ENCODE peak calls at places on chromosome 4, in seven cellular contexts. One of them, this sample, is unnamed.

GRCh38 chr4:66569228-66569627 is 898.9 kb upstream of the EPHA5 start:
- DNase-seq in pancreas: no peak
- DNase-seq in astrocyte: no peak
- DNase-seq in testis: no peak
- DNase-seq in adrenal gland: no peak
- DNase-seq in fibroblast of lung: no peak
- DNase-seq in psoas muscle: no peak
- DNase-seq in this sample: no peak

GRCh38 chr4:27205994-27206393 is 345.4 kb downstream of the STIM2 start:
- DNase-seq in adrenal gland: no peak
- DNase-seq in fibroblast of lung: no peak
- DNase-seq in pancreas: no peak
- DNase-seq in astrocyte: peak; percentile 46
- DNase-seq in psoas muscle: no peak
- DNase-seq in testis: no peak
- DNase-seq in this sample: no peak

GRCh38 chr4:100742045-100742444 is 224.2 kb upstream of the EMCN start:
- DNase-seq in astrocyte: peak; percentile 50
- DNase-seq in psoas muscle: no peak
- DNase-seq in fibroblast of lung: peak; percentile 17
- DNase-seq in adrenal gland: no peak
- DNase-seq in pancreas: no peak
- DNase-seq in testis: no peak
- DNase-seq in this sample: no peak

GRCh38 chr4:2413821-2414610 is 4.4 kb downstream of the ZFYVE28 start:
- DNase-seq in fibroblast of lung: no peak
- DNase-seq in psoas muscle: no peak
- DNase-seq in astrocyte: no peak
- DNase-seq in adrenal gland: no peak
- DNase-seq in pancreas: no peak
- DNase-seq in testis: no peak
- DNase-seq in this sample: no peak

GRCh38 chr4:132344924-132345828 is 803.9 kb upstream of the PCDH10 start:
- DNase-seq in testis: peak; percentile 63
- DNase-seq in adrenal gland: no peak
- DNase-seq in psoas muscle: no peak
- DNase-seq in astrocyte: no peak
- DNase-seq in fibroblast of lung: no peak
- DNase-seq in pancreas: no peak
- DNase-seq in this sample: no peak

GRCh38 chr4:56976878-56977320 is 507 bp downstream of the NOA1 start:
- DNase-seq in adrenal gland: peak; percentile 27
- DNase-seq in testis: peak; percentile 55
- DNase-seq in astrocyte: no peak
- DNase-seq in pancreas: peak; percentile 73
- DNase-seq in fibroblast of lung: no peak
- DNase-seq in psoas muscle: no peak
- DNase-seq in this sample: peak; percentile 48

GRCh38 chr4:1250921-1251772 is 2.2 kb upstream of the CTBP1 start:
- DNase-seq in fibroblast of lung: no peak
- DNase-seq in astrocyte: no peak
- DNase-seq in adrenal gland: no peak
- DNase-seq in pancreas: no peak
- DNase-seq in testis: no peak
- DNase-seq in psoas muscle: peak; percentile 12
- DNase-seq in this sample: no peak

GRCh38 chr4:152085657-152086056 is 324.9 kb upstream of the GATB start:
- DNase-seq in adrenal gland: no peak
- DNase-seq in astrocyte: no peak
- DNase-seq in psoas muscle: no peak
- DNase-seq in testis: no peak
- DNase-seq in fibroblast of lung: no peak
- DNase-seq in pancreas: no peak
- DNase-seq in this sample: no peak

GRCh38 chr4:15774020-15774420 is 4.1 kb upstream of the CD38 start:
- DNase-seq in testis: no peak
- DNase-seq in adrenal gland: no peak
- DNase-seq in pancreas: no peak
- DNase-seq in psoas muscle: no peak
- DNase-seq in astrocyte: no peak
- DNase-seq in fibroblast of lung: no peak
- DNase-seq in this sample: no peak

GRCh38 chr4:87120411-87121162 is 99.8 kb downstream of the KLHL8 start:
- DNase-seq in astrocyte: peak; percentile 86
- DNase-seq in adrenal gland: peak; percentile 38
- DNase-seq in testis: peak; percentile 57
- DNase-seq in fibroblast of lung: peak; percentile 82
- DNase-seq in psoas muscle: no peak
- DNase-seq in pancreas: peak; percentile 53
- DNase-seq in this sample: peak; percentile 69

GRCh38 chr4:34636623-34637022 is 1607.7 kb downstream of the ARAP2 start:
- DNase-seq in astrocyte: no peak
- DNase-seq in adrenal gland: no peak
- DNase-seq in fibroblast of lung: no peak
- DNase-seq in pancreas: no peak
- DNase-seq in testis: no peak
- DNase-seq in psoas muscle: no peak
- DNase-seq in this sample: no peak

DNA sequence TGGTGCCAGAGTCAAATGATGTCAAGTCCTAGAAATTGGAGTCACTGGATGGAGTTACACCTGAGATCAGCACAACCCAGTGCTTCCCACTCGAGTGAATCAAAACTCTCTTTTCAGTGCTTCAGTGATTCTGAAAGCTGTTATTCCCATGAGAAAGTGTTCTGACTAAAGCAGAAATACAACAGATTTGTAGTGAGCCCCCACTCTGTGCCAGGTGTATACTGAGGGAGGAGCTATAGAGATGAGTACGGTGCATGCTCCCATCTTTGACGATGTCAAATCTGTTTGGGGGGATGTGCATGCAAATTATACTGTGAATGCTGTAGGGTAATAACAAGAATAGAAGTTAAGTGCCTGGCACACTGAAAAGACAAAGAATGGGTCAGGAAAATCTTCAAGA is 330.2 kb downstream of the HS3ST1 start:
- DNase-seq in pancreas: no peak
- DNase-seq in fibroblast of lung: no peak
- DNase-seq in adrenal gland: no peak
- DNase-seq in astrocyte: no peak
- DNase-seq in psoas muscle: no peak
- DNase-seq in testis: no peak
- DNase-seq in this sample: no peak
- H3K27ac ChIP-seq in pancreas: no peak overlapping the region
- H3K27ac ChIP-seq in fibroblast of lung: no peak overlapping the region
- H3K27ac ChIP-seq in adrenal gland: no peak overlapping the region
- H3K27ac ChIP-seq in astrocyte: no peak overlapping the region
- H3K27ac ChIP-seq in psoas muscle: no peak overlapping the region
- H3K27ac ChIP-seq in testis: no peak overlapping the region
- H3K27ac ChIP-seq in this sample: no peak overlapping the region

GRCh38 chr4:142404191-142404611 is 441.9 kb downstream of the INPP4B start:
- DNase-seq in pancreas: no peak
- DNase-seq in astrocyte: peak; percentile 83
- DNase-seq in psoas muscle: peak; percentile 33
- DNase-seq in fibroblast of lung: peak; percentile 62
- DNase-seq in adrenal gland: peak; percentile 52
- DNase-seq in testis: no peak
- DNase-seq in this sample: peak; percentile 13
- H3K4me1 ChIP-seq in pancreas: peaks cover 13% of the 10 kb centered on the region
- H3K4me1 ChIP-seq in astrocyte: peaks cover 54% of the 10 kb centered on the region
- H3K4me1 ChIP-seq in psoas muscle: peaks cover 49% of the 10 kb centered on the region
- H3K4me1 ChIP-seq in fibroblast of lung: peaks cover 13% of the 10 kb centered on the region
- H3K4me1 ChIP-seq in adrenal gland: peaks cover 42% of the 10 kb centered on the region
- H3K4me1 ChIP-seq in testis: no peaks in the 10 kb centered on the region
- H3K4me1 ChIP-seq in this sample: peaks cover 48% of the 10 kb centered on the region

GRCh38 chr4:164538061-164538460 is 215.9 kb upstream of the SMIM31 start:
- DNase-seq in fibroblast of lung: no peak
- DNase-seq in adrenal gland: no peak
- DNase-seq in psoas muscle: no peak
- DNase-seq in testis: no peak
- DNase-seq in pancreas: no peak
- DNase-seq in astrocyte: no peak
- DNase-seq in this sample: no peak
- H3K27ac ChIP-seq in fibroblast of lung: no peak overlapping the region
- H3K27ac ChIP-seq in adrenal gland: no peak overlapping the region
- H3K27ac ChIP-seq in psoas muscle: no peak overlapping the region
- H3K27ac ChIP-seq in testis: no peak overlapping the region
- H3K27ac ChIP-seq in pancreas: no peak overlapping the region
- H3K27ac ChIP-seq in astrocyte: no peak overlapping the region
- H3K27ac ChIP-seq in this sample: no peak overlapping the region

GRCh38 chr4:184806711-184807110 is 19.1 kb downstream of the ACSL1 start:
- DNase-seq in fibroblast of lung: no peak
- DNase-seq in testis: no peak
- DNase-seq in adrenal gland: no peak
- DNase-seq in astrocyte: no peak
- DNase-seq in psoas muscle: no peak
- DNase-seq in pancreas: no peak
- DNase-seq in this sample: no peak

GRCh38 chr4:184806246-184806550 is 19.6 kb downstream of the ACSL1 start:
- DNase-seq in astrocyte: no peak
- DNase-seq in psoas muscle: no peak
- DNase-seq in fibroblast of lung: no peak
- DNase-seq in pancreas: no peak
- DNase-seq in testis: no peak
- DNase-seq in adrenal gland: no peak
- DNase-seq in this sample: no peak

GRCh38 chr4:184808719-184809062 is 17.1 kb downstream of the ACSL1 start:
- DNase-seq in pancreas: no peak
- DNase-seq in astrocyte: no peak
- DNase-seq in adrenal gland: no peak
- DNase-seq in fibroblast of lung: no peak
- DNase-seq in psoas muscle: no peak
- DNase-seq in testis: no peak
- DNase-seq in this sample: no peak

GRCh38 chr4:184807261-184807660 is 18.5 kb downstream of the ACSL1 start:
- DNase-seq in fibroblast of lung: peak; percentile 26
- DNase-seq in pancreas: peak; percentile 50
- DNase-seq in psoas muscle: no peak
- DNase-seq in astrocyte: no peak
- DNase-seq in adrenal gland: no peak
- DNase-seq in testis: no peak
- DNase-seq in this sample: no peak

GRCh38 chr4:184807797-184808718 is 17.7 kb downstream of the ACSL1 start:
- DNase-seq in testis: peak; percentile 52
- DNase-seq in adrenal gland: peak; percentile 46
- DNase-seq in psoas muscle: peak; percentile 39
- DNase-seq in pancreas: no peak
- DNase-seq in astrocyte: peak; percentile 78
- DNase-seq in fibroblast of lung: peak; percentile 86
- DNase-seq in this sample: no peak
- H3K4me1 ChIP-seq in testis: peaks cover 16% of the 10 kb centered on the region
- H3K4me1 ChIP-seq in adrenal gland: peaks cover 50% of the 10 kb centered on the region
- H3K4me1 ChIP-seq in psoas muscle: peaks cover 71% of the 10 kb centered on the region
- H3K4me1 ChIP-seq in pancreas: peaks cover 29% of the 10 kb centered on the region
- H3K4me1 ChIP-seq in astrocyte: peaks cover 15% of the 10 kb centered on the region
- H3K4me1 ChIP-seq in fibroblast of lung: no peaks in the 10 kb centered on the region
- H3K4me1 ChIP-seq in this sample: peaks cover 76% of the 10 kb centered on the region

GRCh38 chr4:7654550-7655266 is 220.0 kb upstream of the PSAPL1 start:
- DNase-seq in astrocyte: no peak
- DNase-seq in testis: no peak
- DNase-seq in fibroblast of lung: no peak
- DNase-seq in adrenal gland: no peak
- DNase-seq in psoas muscle: no peak
- DNase-seq in pancreas: no peak
- DNase-seq in this sample: no peak

GRCh38 chr4:7652451-7652871 is 217.7 kb upstream of the PSAPL1 start:
- DNase-seq in adrenal gland: no peak
- DNase-seq in testis: no peak
- DNase-seq in pancreas: no peak
- DNase-seq in astrocyte: peak; percentile 52
- DNase-seq in fibroblast of lung: peak; percentile 21
- DNase-seq in psoas muscle: no peak
- DNase-seq in this sample: no peak

GRCh38 chr4:7652906-7653305 is 218.2 kb upstream of the PSAPL1 start:
- DNase-seq in fibroblast of lung: no peak
- DNase-seq in testis: no peak
- DNase-seq in psoas muscle: no peak
- DNase-seq in adrenal gland: no peak
- DNase-seq in astrocyte: no peak
- DNase-seq in pancreas: no peak
- DNase-seq in this sample: no peak

GRCh38 chr4:7655267-7655548 is 220.5 kb upstream of the PSAPL1 start:
- DNase-seq in astrocyte: no peak
- DNase-seq in testis: no peak
- DNase-seq in psoas muscle: no peak
- DNase-seq in pancreas: no peak
- DNase-seq in fibroblast of lung: no peak
- DNase-seq in adrenal gland: no peak
- DNase-seq in this sample: no peak

GRCh38 chr4:7653510-7654414 is 219.0 kb upstream of the PSAPL1 start:
- DNase-seq in adrenal gland: peak; percentile 40
- DNase-seq in astrocyte: no peak
- DNase-seq in psoas muscle: no peak
- DNase-seq in fibroblast of lung: no peak
- DNase-seq in testis: peak; percentile 20
- DNase-seq in pancreas: no peak
- DNase-seq in this sample: no peak
- H3K27ac ChIP-seq in adrenal gland: no peak overlapping the region
- H3K27ac ChIP-seq in astrocyte: no peak overlapping the region
- H3K27ac ChIP-seq in psoas muscle: no peak overlapping the region
- H3K27ac ChIP-seq in fibroblast of lung: no peak overlapping the region
- H3K27ac ChIP-seq in testis: no peak overlapping the region
- H3K27ac ChIP-seq in pancreas: no peak overlapping the region
- H3K27ac ChIP-seq in this sample: no peak overlapping the region